ENCODE peak calls at places on chromosomes 16 and 17, in four cellular contexts. L is K562, U is HepG2, I is GM12878. Q is an unnamed sample.

GRCh38 chr17:1714488-1714979 is 4.4 kb upstream of the TLCD2 start:
- DNase-seq in I (no peak), U (peak), L (peak), Q (peak)

GRCh38 chr16:82835487-82836160 is 208.9 kb downstream of the CDH13 start:
- DNase-seq in I (no peak), U (no peak), L (no peak), Q (peak)

GRCh38 chr17:69470702-69471101 is 56.2 kb downstream of the MAP2K6 start:
- DNase-seq in I (no peak), L (no peak), U (no peak), Q (no peak)

GRCh38 chr17:49994085-49995054 is 654 bp downstream of the DLX3 start:
- DNase-seq in L (no peak), I (no peak), U (no peak), Q (no peak)

GRCh38 chr17:65783845-65784334 is 222.4 kb upstream of the AXIN2 start:
- DNase-seq in I (no peak), U (peak), L (no peak), Q (no peak)

GRCh38 chr17:62919388-62919787 is 46.6 kb upstream of the TANC2 start:
- DNase-seq in U (no peak), L (peak), I (no peak), Q (no peak)

GRCh38 chr17:74798239-74798707 is 22.1 kb upstream of the NAT9 start:
- DNase-seq in I (no peak), U (no peak), L (no peak), Q (no peak)

GRCh38 chr16:73046484-73047214 is 1.3 kb downstream of the ZFHX3 start:
- DNase-seq in I (no peak), U (no peak), L (no peak), Q (no peak)

GRCh38 chr17:31460226-31460721 is 68.8 kb downstream of the RAB11FIP4 start:
- DNase-seq in L (no peak), I (no peak), U (no peak), Q (no peak)

GRCh38 chr17:28497931-28498330 is 8.2 kb upstream of the FOXN1 start:
- DNase-seq in I (no peak), L (no peak), U (no peak), Q (no peak)

GRCh38 chr16:1667271-1667670 is 10.8 kb upstream of the JPT2 start:
- DNase-seq in U (no peak), I (no peak), L (no peak), Q (no peak)

GRCh38 chr16:1194665-1195392 is 30.2 kb downstream of the TPSG1 start:
- DNase-seq in I (no peak), L (peak), U (no peak), Q (no peak)

GRCh38 chr16:65975049-65975708 is 391.3 kb upstream of the CDH5 start:
- DNase-seq in U (no peak), I (no peak), L (peak), Q (peak)

GRCh38 chr17:77474292-77474988 is 333.7 kb downstream of the SEC14L1 start:
- DNase-seq in L (no peak), U (no peak), I (no peak), Q (no peak)

GRCh38 chr16:12229759-12230594 is 253.4 kb downstream of the SNX29 start:
- DNase-seq in U (peak), I (no peak), L (no peak), Q (no peak)

GRCh38 chr17:40179923-40180659 is 2.8 kb downstream of the RAPGEFL1 start:
- DNase-seq in I (no peak), L (no peak), U (no peak), Q (no peak)

GRCh38 chr16:49465661-49466528 is 92.3 kb downstream of the C16orf78 start:
- DNase-seq in I (no peak), U (no peak), L (no peak), Q (no peak)

GRCh38 chr16:49464877-49465504 is 91.4 kb downstream of the C16orf78 start:
- DNase-seq in I (no peak), U (no peak), L (peak), Q (no peak)

GRCh38 chr16:49467540-49468372 is 94.2 kb downstream of the C16orf78 start:
- DNase-seq in I (no peak), U (no peak), L (no peak), Q (no peak)

GRCh38 chr16:49466881-49467280 is 93.3 kb downstream of the C16orf78 start:
- DNase-seq in L (no peak), I (no peak), U (no peak), Q (peak)

GRCh38 chr16:49466529-49466831 is 92.9 kb downstream of the C16orf78 start:
- DNase-seq in L (no peak), I (no peak), U (no peak), Q (no peak)
- TF ChIP-seq SP1 in L (no peak), I (no peak), U (no peak), Q (no peak)

GRCh38 chr16:8767176-8767575 is 30.3 kb downstream of the TMEM186 start:
- DNase-seq in L (no peak), U (no peak), I (no peak), Q (no peak)
- TF ChIP-seq RFX5 in L (no peak), U (no peak), I (no peak), Q (no peak)

DNA sequence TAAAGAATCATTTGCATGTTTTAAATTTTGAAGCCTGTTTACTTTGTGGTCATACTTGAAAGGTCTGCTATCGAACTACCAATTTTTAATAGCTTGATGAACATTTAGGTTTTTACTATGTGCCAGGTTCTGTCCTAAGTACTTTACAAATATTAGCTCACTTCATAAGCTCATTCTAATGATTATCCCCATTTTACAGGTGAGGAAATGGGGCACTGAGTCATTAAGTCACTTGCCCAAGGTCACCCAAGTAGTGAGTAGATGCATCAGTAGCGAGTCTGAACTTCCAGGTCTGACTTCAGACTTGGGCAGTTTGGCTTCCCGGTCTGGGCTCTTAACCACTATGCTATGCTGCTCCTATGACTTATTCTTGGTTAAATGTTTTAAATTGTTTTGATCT is 4.0 kb downstream of the NDEL1 start:
- DNase-seq in I (no peak), L (no peak), U (no peak), Q (no peak)
- TF ChIP-seq SP1 in I (no peak), L (no peak), U (no peak), Q (no peak)

DNA sequence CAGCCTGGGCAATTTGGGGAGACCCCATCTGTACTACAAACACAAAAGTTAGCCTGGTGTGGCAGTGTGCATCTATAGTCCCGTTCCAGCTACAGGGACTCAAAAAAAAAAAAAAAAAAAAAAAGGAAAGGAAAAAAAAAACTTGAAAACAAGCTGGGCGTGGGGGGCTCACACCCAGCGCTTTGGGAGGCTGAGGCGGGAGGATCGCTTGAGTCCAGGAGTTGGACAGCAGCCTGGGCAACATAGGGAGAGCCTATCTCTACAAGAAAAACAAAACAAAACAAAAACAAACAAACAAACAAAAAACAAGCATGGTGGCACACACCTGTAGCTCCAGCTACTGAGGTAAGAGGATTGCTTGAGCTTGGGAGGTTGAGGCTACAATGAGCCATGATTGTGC is 12.9 kb upstream of the CCL17 start:
- DNase-seq in I (no peak), L (no peak), U (no peak), Q (no peak)
- TF ChIP-seq RFX5 in I (no peak), L (no peak), U (no peak), Q (no peak)

GRCh38 chr16:81451753-81452680 is 7.4 kb downstream of the CMIP start:
- DNase-seq in I (no peak), U (peak), L (no peak), Q (no peak)
- TF ChIP-seq SP1 in I (no peak), U (no peak), L (no peak), Q (no peak)

DNA sequence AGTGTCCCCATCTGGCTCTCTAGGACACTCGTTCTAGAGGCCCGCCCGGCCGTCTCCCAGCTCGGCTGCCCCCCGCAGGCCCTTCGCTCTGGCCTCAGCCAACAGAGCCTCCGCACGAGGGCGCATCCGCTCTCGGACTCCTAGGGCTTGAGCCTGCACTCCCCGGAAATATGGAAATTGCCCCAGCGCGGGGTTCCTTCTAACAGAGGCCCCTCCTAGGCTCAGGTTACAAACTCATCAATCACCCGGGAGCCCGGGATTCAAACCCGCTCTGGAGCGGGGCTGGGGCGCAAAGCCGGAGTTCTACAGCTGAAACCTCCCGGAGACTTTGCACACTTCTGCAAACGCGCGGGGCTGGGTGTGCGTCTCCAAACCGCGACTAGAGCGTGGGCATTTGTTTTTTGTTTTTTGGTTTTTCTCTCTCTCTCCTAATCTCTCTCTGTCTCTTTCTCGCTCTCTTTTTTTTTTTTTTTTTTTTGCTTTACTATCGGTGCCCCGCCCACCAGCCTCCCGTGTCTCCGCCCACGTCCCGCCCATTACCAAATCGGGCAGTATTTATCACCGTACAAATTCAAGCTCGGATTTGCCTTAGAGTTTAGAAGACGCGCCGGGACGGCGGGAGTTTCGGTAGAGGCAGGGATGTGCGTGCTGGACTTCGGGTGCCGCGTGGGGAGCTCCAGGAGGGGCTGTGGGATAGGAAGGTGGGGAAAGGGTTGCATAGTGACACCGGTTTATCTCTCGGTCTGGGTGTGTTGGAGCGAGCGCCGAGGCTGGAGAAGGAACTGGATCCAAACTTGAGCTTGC is 2.4 kb upstream of the FOXL1 start:
- DNase-seq in L (peak), U (peak), I (no peak), Q (no peak)
- TF ChIP-seq RFX5 in L (no peak), U (no peak), I (no peak), Q (no peak)

DNA sequence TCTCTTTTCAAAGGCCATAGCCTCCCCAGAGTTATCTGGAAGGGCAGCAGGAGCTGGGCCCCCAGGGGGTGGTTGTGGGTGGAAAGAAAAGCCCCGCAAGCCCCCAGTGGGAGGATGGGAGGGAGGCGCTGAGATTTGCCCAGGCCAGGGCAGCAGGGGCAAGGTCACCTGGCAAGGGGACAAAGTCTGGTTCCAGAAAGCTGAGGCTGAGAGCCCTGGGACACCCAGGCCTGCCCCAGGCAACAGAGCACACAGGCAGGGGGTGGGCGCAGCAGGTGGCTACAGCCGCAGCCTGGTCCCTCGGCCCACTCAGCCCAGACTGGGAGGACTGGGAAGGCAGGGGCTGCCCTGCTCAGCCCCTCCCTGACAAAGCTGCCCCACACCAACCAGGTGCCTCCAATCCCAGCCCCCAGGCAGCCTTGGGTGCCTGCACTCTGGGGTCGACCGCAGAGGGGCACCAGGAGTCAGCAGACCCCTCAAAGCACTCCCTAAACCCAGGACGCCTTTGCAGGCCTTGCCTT is 23.7 kb upstream of the GSG1L start:
- DNase-seq in I (no peak), U (no peak), L (no peak), Q (no peak)
- TF ChIP-seq SP1 in I (no peak), U (no peak), L (no peak), Q (no peak)

GRCh38 chr16:67001159-67001486 is 12.7 kb downstream of the CES4A start:
- DNase-seq in I (no peak), U (no peak), L (no peak), Q (no peak)

GRCh38 chr16:66996324-66996982 is 8.1 kb downstream of the CES4A start:
- DNase-seq in I (no peak), U (peak), L (no peak), Q (no peak)

GRCh38 chr16:66996983-66997358 is 8.6 kb downstream of the CES4A start:
- DNase-seq in I (no peak), U (no peak), L (no peak), Q (no peak)

GRCh38 chr16:67000384-67001158 is 12.2 kb downstream of the CES4A start:
- DNase-seq in L (peak), I (no peak), U (no peak), Q (peak)

GRCh38 chr16:67001726-67002125 is 13.3 kb downstream of the CES4A start:
- DNase-seq in U (no peak), L (no peak), I (no peak), Q (no peak)
- TF ChIP-seq RFX5 in U (no peak), L (no peak), I (no peak), Q (no peak)